ENCODE peak calls at places on chromosome 15, in five cellular contexts. One of them, this sample, is unnamed.

GRCh38 chr15:87570186-87570585 is 686.4 kb downstream of the NTRK3 start:
- DNase-seq in left cardiac atrium: no peak
- DNase-seq in stimulated activated CD4-positive, alpha-beta T cell treated with anti-CD3 and anti-CD28 coated beads, Interleukin-4, amount 100 ng/mL, for 1 hour: no peak
- DNase-seq in esophagus muscularis mucosa: no peak
- DNase-seq in amniotic stem cell: no peak
- DNase-seq in this sample: peak; percentile 65

GRCh38 chr15:68143785-68144184 is 61.3 kb downstream of the CALML4 start:
- DNase-seq in left cardiac atrium: no peak
- DNase-seq in stimulated activated CD4-positive, alpha-beta T cell treated with anti-CD3 and anti-CD28 coated beads, Interleukin-4, amount 100 ng/mL, for 1 hour: no peak
- DNase-seq in esophagus muscularis mucosa: no peak
- DNase-seq in amniotic stem cell: no peak
- DNase-seq in this sample: no peak

GRCh38 chr15:44038801-44039200 is 156.3 kb downstream of the FRMD5 start:
- DNase-seq in left cardiac atrium: no peak
- DNase-seq in stimulated activated CD4-positive, alpha-beta T cell treated with anti-CD3 and anti-CD28 coated beads, Interleukin-4, amount 100 ng/mL, for 1 hour: no peak
- DNase-seq in esophagus muscularis mucosa: no peak
- DNase-seq in amniotic stem cell: no peak
- DNase-seq in this sample: peak; percentile 20

GRCh38 chr15:77187751-77188464 is 117.0 kb upstream of the TSPAN3 start:
- DNase-seq in left cardiac atrium: peak; percentile 59
- DNase-seq in stimulated activated CD4-positive, alpha-beta T cell treated with anti-CD3 and anti-CD28 coated beads, Interleukin-4, amount 100 ng/mL, for 1 hour: no peak
- DNase-seq in esophagus muscularis mucosa: no peak
- DNase-seq in amniotic stem cell: no peak
- DNase-seq in this sample: peak; percentile 58

GRCh38 chr15:57920916-57921315 is 144.6 kb downstream of the ALDH1A2 start:
- DNase-seq in left cardiac atrium: no peak
- DNase-seq in stimulated activated CD4-positive, alpha-beta T cell treated with anti-CD3 and anti-CD28 coated beads, Interleukin-4, amount 100 ng/mL, for 1 hour: no peak
- DNase-seq in esophagus muscularis mucosa: no peak
- DNase-seq in amniotic stem cell: no peak
- DNase-seq in this sample: peak; percentile 58

GRCh38 chr15:35725353-35725752 is 179.4 kb upstream of the DPH6 start:
- DNase-seq in left cardiac atrium: no peak
- DNase-seq in stimulated activated CD4-positive, alpha-beta T cell treated with anti-CD3 and anti-CD28 coated beads, Interleukin-4, amount 100 ng/mL, for 1 hour: no peak
- DNase-seq in esophagus muscularis mucosa: no peak
- DNase-seq in amniotic stem cell: no peak
- DNase-seq in this sample: peak; percentile 42

GRCh38 chr15:57112178-57112577 is 193.7 kb downstream of the TCF12 start:
- DNase-seq in left cardiac atrium: no peak
- DNase-seq in stimulated activated CD4-positive, alpha-beta T cell treated with anti-CD3 and anti-CD28 coated beads, Interleukin-4, amount 100 ng/mL, for 1 hour: no peak
- DNase-seq in esophagus muscularis mucosa: no peak
- DNase-seq in amniotic stem cell: no peak
- DNase-seq in this sample: no peak

GRCh38 chr15:66740802-66741201 is 38.8 kb downstream of the SMAD6 start:
- DNase-seq in left cardiac atrium: peak; percentile 59
- DNase-seq in stimulated activated CD4-positive, alpha-beta T cell treated with anti-CD3 and anti-CD28 coated beads, Interleukin-4, amount 100 ng/mL, for 1 hour: no peak
- DNase-seq in esophagus muscularis mucosa: no peak
- DNase-seq in amniotic stem cell: no peak
- DNase-seq in this sample: peak; percentile 84

GRCh38 chr15:32705450-32705849 is 12.4 kb upstream of the GREM1 start:
- DNase-seq in left cardiac atrium: no peak
- DNase-seq in stimulated activated CD4-positive, alpha-beta T cell treated with anti-CD3 and anti-CD28 coated beads, Interleukin-4, amount 100 ng/mL, for 1 hour: no peak
- DNase-seq in esophagus muscularis mucosa: no peak
- DNase-seq in amniotic stem cell: no peak
- DNase-seq in this sample: no peak

GRCh38 chr15:71691700-71692417 is 118.5 kb upstream of the NR2E3 start:
- DNase-seq in left cardiac atrium: peak; percentile 45
- DNase-seq in stimulated activated CD4-positive, alpha-beta T cell treated with anti-CD3 and anti-CD28 coated beads, Interleukin-4, amount 100 ng/mL, for 1 hour: no peak
- DNase-seq in esophagus muscularis mucosa: peak; percentile 91
- DNase-seq in amniotic stem cell: no peak
- DNase-seq in this sample: peak; percentile 95

GRCh38 chr15:64099379-64099778 is 3.6 kb downstream of the SNX1 start:
- DNase-seq in left cardiac atrium: no peak
- DNase-seq in stimulated activated CD4-positive, alpha-beta T cell treated with anti-CD3 and anti-CD28 coated beads, Interleukin-4, amount 100 ng/mL, for 1 hour: no peak
- DNase-seq in esophagus muscularis mucosa: no peak
- DNase-seq in amniotic stem cell: no peak
- DNase-seq in this sample: no peak

GRCh38 chr15:68699881-68700394 is 120.8 kb downstream of the ANP32A start:
- DNase-seq in left cardiac atrium: peak; percentile 38
- DNase-seq in stimulated activated CD4-positive, alpha-beta T cell treated with anti-CD3 and anti-CD28 coated beads, Interleukin-4, amount 100 ng/mL, for 1 hour: no peak
- DNase-seq in esophagus muscularis mucosa: no peak
- DNase-seq in amniotic stem cell: no peak
- DNase-seq in this sample: no peak

GRCh38 chr15:90686435-90687218 is 30.5 kb upstream of the BLM start:
- DNase-seq in left cardiac atrium: no peak
- DNase-seq in stimulated activated CD4-positive, alpha-beta T cell treated with anti-CD3 and anti-CD28 coated beads, Interleukin-4, amount 100 ng/mL, for 1 hour: no peak
- DNase-seq in esophagus muscularis mucosa: no peak
- DNase-seq in amniotic stem cell: no peak
- DNase-seq in this sample: no peak

GRCh38 chr15:67941643-67942315 is 101.9 kb upstream of the RNU6-1 start:
- DNase-seq in left cardiac atrium: no peak
- DNase-seq in stimulated activated CD4-positive, alpha-beta T cell treated with anti-CD3 and anti-CD28 coated beads, Interleukin-4, amount 100 ng/mL, for 1 hour: no peak
- DNase-seq in esophagus muscularis mucosa: no peak
- DNase-seq in amniotic stem cell: no peak
- DNase-seq in this sample: peak; percentile 72

GRCh38 chr15:43775411-43775965 is 1.3 kb downstream of the ELL3 start:
- DNase-seq in left cardiac atrium: peak; percentile 39
- DNase-seq in stimulated activated CD4-positive, alpha-beta T cell treated with anti-CD3 and anti-CD28 coated beads, Interleukin-4, amount 100 ng/mL, for 1 hour: no peak
- DNase-seq in esophagus muscularis mucosa: no peak
- DNase-seq in amniotic stem cell: no peak
- DNase-seq in this sample: peak; percentile 75

GRCh38 chr15:69392352-69392751 is 21.8 kb upstream of the KIF23 start:
- DNase-seq in left cardiac atrium: no peak
- DNase-seq in stimulated activated CD4-positive, alpha-beta T cell treated with anti-CD3 and anti-CD28 coated beads, Interleukin-4, amount 100 ng/mL, for 1 hour: no peak
- DNase-seq in esophagus muscularis mucosa: no peak
- DNase-seq in amniotic stem cell: no peak
- DNase-seq in this sample: no peak

GRCh38 chr15:72916939-72917338 is 133.4 kb upstream of the ADPGK start:
- DNase-seq in left cardiac atrium: no peak
- DNase-seq in stimulated activated CD4-positive, alpha-beta T cell treated with anti-CD3 and anti-CD28 coated beads, Interleukin-4, amount 100 ng/mL, for 1 hour: no peak
- DNase-seq in esophagus muscularis mucosa: no peak
- DNase-seq in amniotic stem cell: no peak
- DNase-seq in this sample: peak; percentile 38

GRCh38 chr15:71054286-71054952 is 60.9 kb upstream of the THSD4 start:
- DNase-seq in left cardiac atrium: no peak
- DNase-seq in stimulated activated CD4-positive, alpha-beta T cell treated with anti-CD3 and anti-CD28 coated beads, Interleukin-4, amount 100 ng/mL, for 1 hour: no peak
- DNase-seq in esophagus muscularis mucosa: no peak
- DNase-seq in amniotic stem cell: no peak
- DNase-seq in this sample: peak; percentile 24

GRCh38 chr15:38996111-38996541 is 431.5 kb upstream of the RASGRP1 start:
- DNase-seq in left cardiac atrium: no peak
- DNase-seq in stimulated activated CD4-positive, alpha-beta T cell treated with anti-CD3 and anti-CD28 coated beads, Interleukin-4, amount 100 ng/mL, for 1 hour: no peak
- DNase-seq in esophagus muscularis mucosa: no peak
- DNase-seq in amniotic stem cell: peak; percentile 21
- DNase-seq in this sample: peak; percentile 97

GRCh38 chr15:56369234-56369633 is 4.0 kb downstream of the TEX9 start:
- DNase-seq in left cardiac atrium: no peak
- DNase-seq in stimulated activated CD4-positive, alpha-beta T cell treated with anti-CD3 and anti-CD28 coated beads, Interleukin-4, amount 100 ng/mL, for 1 hour: no peak
- DNase-seq in esophagus muscularis mucosa: no peak
- DNase-seq in amniotic stem cell: no peak
- DNase-seq in this sample: no peak

GRCh38 chr15:66498501-66499386 is 1.2 kb upstream of the SNAPC5 start:
- DNase-seq in left cardiac atrium: no peak
- DNase-seq in stimulated activated CD4-positive, alpha-beta T cell treated with anti-CD3 and anti-CD28 coated beads, Interleukin-4, amount 100 ng/mL, for 1 hour: no peak
- DNase-seq in esophagus muscularis mucosa: no peak
- DNase-seq in amniotic stem cell: peak; percentile 13
- DNase-seq in this sample: peak; percentile 43

GRCh38 chr15:25616471-25616870 is 177.6 kb upstream of the UBE3A start:
- DNase-seq in left cardiac atrium: no peak
- DNase-seq in stimulated activated CD4-positive, alpha-beta T cell treated with anti-CD3 and anti-CD28 coated beads, Interleukin-4, amount 100 ng/mL, for 1 hour: no peak
- DNase-seq in esophagus muscularis mucosa: no peak
- DNase-seq in amniotic stem cell: no peak
- DNase-seq in this sample: no peak

GRCh38 chr15:22922003-22922402 is 58.2 kb downstream of the CYFIP1 start:
- DNase-seq in left cardiac atrium: no peak
- DNase-seq in stimulated activated CD4-positive, alpha-beta T cell treated with anti-CD3 and anti-CD28 coated beads, Interleukin-4, amount 100 ng/mL, for 1 hour: no peak
- DNase-seq in esophagus muscularis mucosa: no peak
- DNase-seq in amniotic stem cell: no peak
- DNase-seq in this sample: no peak

This sample was measured in M059J.